ENCODE peak calls at places on chromosomes 7 and 10, in eight cellular contexts. V is AG08396; M is right lobe of liver; K is upper lobe of left lung; X is HT-29; U is activated CD4-positive, alpha-beta T cell treated with anti-CD3 and anti-CD28 coated beads, Interleukin-2, amount 10 ng/mL, durations not matched to agents 7 days and 5 days; Z is stimulated activated CD4-positive, alpha-beta T cell treated with anti-CD3 and anti-CD28 coated beads, Interleukin-4, amount 100 ng/mL, for 4 hours; T is pancreas. O is an unnamed sample.

GRCh38 chr7:21028186-21028989 is 241.7 kb upstream of the SP8 start:
- DNase-seq in T (no peak), X (no peak), U (no peak), M (no peak), K (peak; percentile 50), V (no peak), Z (no peak), O (peak; percentile 38)

GRCh38 chr10:128125416-128125943 is 743 bp downstream of the MKI67 start:
- DNase-seq in T (no peak), U (peak; percentile 31), K (no peak), Z (no peak), X (peak; percentile 22), V (peak; percentile 29), M (no peak), O (peak; percentile 65)

GRCh38 chr7:73773700-73774517 is 3.8 kb upstream of the CLDN3 start:
- DNase-seq in T (no peak), X (peak; percentile 94), K (no peak), Z (no peak), M (peak; percentile 82), U (no peak), V (no peak), O (no peak)

GRCh38 chr7:74043523-74043951 is 15.6 kb downstream of the ELN start:
- DNase-seq in U (no peak), Z (no peak), K (no peak), M (no peak), X (no peak), V (peak; percentile 57), T (no peak), O (no peak)

GRCh38 chr10:97140887-97141745 is 44.6 kb downstream of the SLIT1 start:
- DNase-seq in K (no peak), Z (no peak), X (no peak), T (no peak), V (no peak), M (no peak), U (no peak), O (no peak)

GRCh38 chr10:122044045-122044661 is 55.2 kb downstream of the TACC2 start:
- DNase-seq in M (no peak), K (no peak), Z (no peak), U (no peak), X (peak; percentile 63), T (peak; percentile 56), V (peak; percentile 44), O (peak; percentile 46)

GRCh38 chr7:90262438-90262837 is 17.5 kb downstream of the CFAP69 start:
- DNase-seq in Z (no peak), K (no peak), T (no peak), U (no peak), V (peak; percentile 15), M (no peak), X (peak; percentile 74), O (no peak)

GRCh38 chr7:121398246-121398645 is 2.1 kb upstream of the FAM3C start:
- DNase-seq in M (no peak), U (no peak), V (no peak), Z (no peak), X (peak; percentile 85), T (peak; percentile 21), K (no peak), O (no peak)

GRCh38 chr10:59805043-59805442 is 51.8 kb upstream of the MRLN start:
- DNase-seq in V (no peak), X (peak; percentile 39), Z (no peak), M (no peak), T (no peak), K (peak; percentile 45), U (no peak), O (peak; percentile 58)

GRCh38 chr7:149741629-149742028 is 31.8 kb downstream of the ZNF467 start:
- DNase-seq in X (no peak), K (no peak), T (no peak), U (no peak), Z (no peak), V (peak; percentile 50), M (no peak), O (no peak)

GRCh38 chr10:125193306-125193877 is 33.0 kb upstream of the CTBP2 start:
- DNase-seq in T (no peak), M (no peak), K (no peak), V (no peak), X (no peak), U (no peak), Z (no peak), O (no peak)